ENCODE peak calls at places on chromosomes 6 and 20, in ten cellular contexts. Y is foreskin keratinocyte; C is smooth muscle cell of the brain vasculature; G is activated CD4-positive, alpha-beta T cell treated with anti-CD3 and anti-CD28 coated beads for 24 hours; F is RKO; R is suprapubic skin; A is cardiac muscle cell; X is type B pancreatic cell; I is esophagus squamous epithelium; B is lung. W is an unnamed sample.

GRCh38 chr6:163179061-163179460 is 235.5 kb upstream of the QKI start:
- DNase-seq in Y (no peak), C (no peak), G (no peak), F (no peak), R (no peak), A (no peak), X (no peak), I (no peak), B (no peak), W (no peak)

GRCh38 chr6:13065596-13065995 is 262.7 kb downstream of the TBC1D7 start:
- DNase-seq in Y (no peak), C (no peak), G (no peak), F (no peak), R (no peak), A (no peak), X (no peak), I (no peak), B (no peak), W (no peak)

GRCh38 chr6:106287215-106287614 is 38.3 kb downstream of the ATG5 start:
- DNase-seq in Y (no peak), C (peak), G (no peak), F (no peak), R (no peak), A (no peak), X (no peak), I (no peak), B (no peak), W (no peak)

GRCh38 chr6:45880139-45880538 is 135.5 kb downstream of the CLIC5 start:
- DNase-seq in Y (no peak), C (no peak), G (no peak), F (no peak), R (no peak), A (peak), X (no peak), I (no peak), B (no peak), W (no peak)

GRCh38 chr6:14453712-14454466 is 336.3 kb downstream of the CD83 start:
- DNase-seq in Y (no peak), C (no peak), G (no peak), F (no peak), R (no peak), A (no peak), X (no peak), I (no peak), B (no peak), W (no peak)

GRCh38 chr20:39619386-39619785 is 657.2 kb downstream of the DHX35 start:
- DNase-seq in Y (no peak), C (no peak), G (no peak), F (no peak), R (no peak), A (peak), X (no peak), I (no peak), B (no peak), W (no peak)

GRCh38 chr20:3174442-3175263 is 1.3 kb upstream of the LZTS3 start:
- DNase-seq in Y (no peak), C (no peak), G (no peak), F (peak), R (no peak), A (no peak), X (no peak), I (no peak), B (no peak), W (no peak)

GRCh38 chr6:74940211-74940610 is 265.6 kb downstream of the COL12A1 start:
- DNase-seq in Y (no peak), C (no peak), G (no peak), F (no peak), R (no peak), A (no peak), X (no peak), I (no peak), B (no peak), W (no peak)

GRCh38 chr20:57753332-57754164 is 43.7 kb upstream of the PMEPA1 start:
- DNase-seq in Y (no peak), C (no peak), G (no peak), F (no peak), R (peak), A (no peak), X (no peak), I (no peak), B (no peak), W (no peak)

GRCh38 chr6:140344149-140344913 is 969.9 kb upstream of the CITED2 start:
- DNase-seq in Y (peak), C (no peak), G (no peak), F (no peak), R (no peak), A (no peak), X (no peak), I (no peak), B (no peak), W (no peak)

GRCh38 chr6:36198986-36199385 is 2.4 kb downstream of the BRPF3 start:
- DNase-seq in Y (no peak), C (no peak), G (no peak), F (no peak), R (no peak), A (no peak), X (no peak), I (no peak), B (no peak), W (no peak)

GRCh38 chr6:119848706-119849105 is 499.1 kb upstream of the MAN1A1 start:
- DNase-seq in Y (no peak), C (no peak), G (no peak), F (no peak), R (no peak), A (no peak), X (no peak), I (no peak), B (no peak), W (no peak)

GRCh38 chr6:125886914-125887313 is 69.7 kb upstream of the HINT3 start:
- DNase-seq in Y (no peak), C (no peak), G (no peak), F (no peak), R (no peak), A (no peak), X (no peak), I (no peak), B (no peak), W (no peak)

GRCh38 chr6:21769973-21770372 is 176.4 kb downstream of the SOX4 start:
- DNase-seq in Y (no peak), C (no peak), G (no peak), F (no peak), R (no peak), A (no peak), X (no peak), I (no peak), B (no peak), W (no peak)

GRCh38 chr20:61127311-61128044 is 124.6 kb upstream of the CDH4 start:
- DNase-seq in Y (peak), C (no peak), G (no peak), F (peak), R (no peak), A (no peak), X (no peak), I (no peak), B (no peak), W (no peak)

GRCh38 chr6:161033667-161034066 is 42.1 kb downstream of the MAP3K4 start:
- DNase-seq in Y (peak), C (no peak), G (no peak), F (no peak), R (no peak), A (peak), X (no peak), I (no peak), B (no peak), W (no peak)

GRCh38 chr6:151199976-151200375 is 39.8 kb upstream of the AKAP12 start:
- DNase-seq in Y (no peak), C (no peak), G (no peak), F (no peak), R (no peak), A (no peak), X (no peak), I (no peak), B (no peak), W (no peak)

GRCh38 chr6:39167866-39168625 is 53.1 kb upstream of the SAYSD1 start:
- DNase-seq in Y (no peak), C (no peak), G (no peak), F (no peak), R (peak), A (no peak), X (no peak), I (no peak), B (no peak), W (peak)

GRCh38 chr6:134299236-134299635 is 18.7 kb downstream of the SGK1 start:
- DNase-seq in Y (peak), C (no peak), G (no peak), F (no peak), R (no peak), A (no peak), X (no peak), I (no peak), B (no peak), W (no peak)

GRCh38 chr20:12058201-12058600 is 140.5 kb downstream of the BTBD3 start:
- DNase-seq in Y (no peak), C (no peak), G (no peak), F (no peak), R (no peak), A (no peak), X (no peak), I (no peak), B (no peak), W (no peak)

GRCh38 chr6:125944434-125944816 is 12.1 kb upstream of the HINT3 start:
- DNase-seq in Y (no peak), C (no peak), G (no peak), F (no peak), R (no peak), A (no peak), X (no peak), I (no peak), B (peak), W (no peak)

GRCh38 chr6:109062216-109062615 is 32.4 kb downstream of the SESN1 start:
- DNase-seq in Y (no peak), C (no peak), G (no peak), F (no peak), R (no peak), A (no peak), X (no peak), I (no peak), B (no peak), W (no peak)

GRCh38 chr6:1716845-1717244 is 107.1 kb downstream of the FOXC1 start:
- DNase-seq in Y (no peak), C (no peak), G (no peak), F (no peak), R (no peak), A (no peak), X (no peak), I (no peak), B (no peak), W (no peak)

GRCh38 chr6:82006027-82006738 is 241.4 kb downstream of the IBTK start:
- DNase-seq in Y (no peak), C (no peak), G (no peak), F (peak), R (no peak), A (peak), X (no peak), I (no peak), B (no peak), W (no peak)

GRCh38 chr6:34015576-34015975 is 130.3 kb downstream of the GRM4 start:
- DNase-seq in Y (no peak), C (no peak), G (no peak), F (no peak), R (no peak), A (no peak), X (no peak), I (no peak), B (no peak), W (peak)

GRCh38 chr6:157893238-157893637 is 70.2 kb downstream of the SNX9 start:
- DNase-seq in Y (no peak), C (no peak), G (no peak), F (no peak), R (no peak), A (no peak), X (no peak), I (no peak), B (no peak), W (no peak)

GRCh38 chr6:1596088-1596852 is 13.4 kb upstream of the FOXC1 start:
- DNase-seq in Y (no peak), C (no peak), G (peak), F (peak), R (peak), A (peak), X (no peak), I (no peak), B (peak), W (peak)

GRCh38 chr6:138765896-138766487 is 7.6 kb upstream of the CCDC28A start:
- DNase-seq in Y (no peak), C (peak), G (no peak), F (peak), R (no peak), A (peak), X (no peak), I (no peak), B (no peak), W (peak)

GRCh38 chr6:34951741-34952140 is 62.7 kb downstream of the ANKS1A start:
- DNase-seq in Y (no peak), C (no peak), G (no peak), F (no peak), R (no peak), A (no peak), X (no peak), I (no peak), B (no peak), W (no peak)

GRCh38 chr6:134537146-134537555 is 219.2 kb upstream of the SGK1 start:
- DNase-seq in Y (peak), C (peak), G (no peak), F (peak), R (no peak), A (no peak), X (no peak), I (no peak), B (no peak), W (no peak)

GRCh38 chr20:93641-94040 is 6.2 kb downstream of the DEFB125 start:
- DNase-seq in Y (no peak), C (no peak), G (no peak), F (no peak), R (no peak), A (no peak), X (no peak), I (no peak), B (no peak), W (no peak)

GRCh38 chr6:5584072-5584471 is 322.8 kb downstream of the FARS2 start:
- DNase-seq in Y (no peak), C (no peak), G (no peak), F (no peak), R (no peak), A (no peak), X (no peak), I (no peak), B (no peak), W (no peak)

W was measured in H7.